ENCODE peak calls at places on chromosomes 7 and 10, in seven cellular contexts. P is T47D, S is B cell, Y is endothelial cell, Z is GM19239, A is NCI-H1694 treated with DMSO at 0.1 percent for 48 hours, E is mucosa of gallbladder. K is an unnamed sample.

GRCh38 chr10:99403674-99404073 is 26.8 kb downstream of the GOT1 start:
- DNase-seq in A (no peak), S (no peak), Y (no peak), P (no peak), E (no peak), Z (no peak), K (no peak)

GRCh38 chr10:24854256-24854655 is 98.2 kb downstream of the PRTFDC1 start:
- DNase-seq in E (no peak), A (no peak), P (no peak), Z (no peak), S (no peak), Y (no peak), K (peak)

GRCh38 chr7:481219-481930 is 38.3 kb downstream of the PDGFA start:
- DNase-seq in P (no peak), E (no peak), A (no peak), Z (no peak), S (no peak), Y (no peak), K (no peak)

GRCh38 chr10:17981766-17982380 is 30.2 kb downstream of the SLC39A12 start:
- DNase-seq in Y (no peak), E (no peak), P (no peak), S (no peak), Z (no peak), A (no peak), K (no peak)

GRCh38 chr7:102132209-102132752 is 154.4 kb upstream of the SH2B2 start:
- DNase-seq in Z (no peak), Y (no peak), A (no peak), P (no peak), S (no peak), E (no peak), K (no peak)

GRCh38 chr10:132515811-132516726 is 21.5 kb upstream of the INPP5A start:
- DNase-seq in Y (no peak), P (no peak), A (no peak), E (no peak), Z (no peak), S (no peak), K (no peak)

GRCh38 chr7:1725199-1725701 is 55.2 kb downstream of the ELFN1 start:
- DNase-seq in E (no peak), Y (no peak), A (peak), S (no peak), Z (no peak), P (no peak), K (no peak)

GRCh38 chr10:49608166-49608758 is 1.8 kb upstream of the SLC18A3 start:
- DNase-seq in Z (no peak), E (no peak), P (no peak), A (no peak), Y (no peak), S (no peak), K (no peak)

GRCh38 chr10:514137-514671 is 175.3 kb downstream of the DIP2C start:
- DNase-seq in A (peak), Y (no peak), Z (no peak), P (no peak), E (peak), S (peak), K (no peak)

GRCh38 chr10:43573250-43574034 is 974 bp downstream of the ZNF239 start:
- DNase-seq in A (no peak), S (no peak), P (no peak), Z (no peak), Y (no peak), E (no peak), K (no peak)

GRCh38 chr7:55420535-55420934 is 55.4 kb downstream of the LANCL2 start:
- DNase-seq in Z (no peak), Y (no peak), A (no peak), P (no peak), E (no peak), S (no peak), K (peak)

GRCh38 chr7:79880312-79880711 is 254.3 kb upstream of the GNAI1 start:
- DNase-seq in A (peak), Y (no peak), P (no peak), E (no peak), Z (no peak), S (no peak), K (no peak)

GRCh38 chr10:61284222-61284890 is 168.8 kb downstream of the TMEM26 start:
- DNase-seq in Z (no peak), P (peak), S (no peak), E (no peak), Y (no peak), A (peak), K (peak)

GRCh38 chr10:72564596-72564995 is 61.3 kb downstream of the MICU1 start:
- DNase-seq in S (no peak), Y (no peak), P (peak), E (no peak), Z (no peak), A (no peak), K (no peak)

GRCh38 chr7:151798851-151799428 is 78.0 kb downstream of the PRKAG2 start:
- DNase-seq in Y (no peak), P (no peak), A (no peak), Z (no peak), E (no peak), S (no peak), K (no peak)

GRCh38 chr7:14170872-14171271 is 181.4 kb upstream of the ETV1 start:
- DNase-seq in A (no peak), P (no peak), Y (no peak), E (no peak), S (no peak), Z (no peak), K (no peak)

GRCh38 chr7:81802251-81802650 is 32.4 kb upstream of the HGF start:
- DNase-seq in E (no peak), Y (no peak), A (no peak), S (no peak), P (no peak), Z (no peak), K (no peak)

GRCh38 chr7:141646826-141647480 is 55.0 kb downstream of the DENND11 start:
- DNase-seq in A (no peak), S (no peak), Z (no peak), E (no peak), P (no peak), Y (no peak), K (no peak)

GRCh38 chr7:107596881-107597581 is 17.0 kb downstream of the BCAP29 start:
- DNase-seq in Z (no peak), S (no peak), P (no peak), Y (peak), E (no peak), A (no peak), K (peak)

GRCh38 chr7:88888684-88889083 is 93.1 kb upstream of the TEX47 start:
- DNase-seq in Y (no peak), Z (no peak), E (no peak), S (no peak), P (no peak), A (no peak), K (no peak)

GRCh38 chr7:151233111-151233701 is 923 bp downstream of the CHPF2 start:
- DNase-seq in P (no peak), A (peak), Y (no peak), Z (no peak), S (no peak), E (no peak), K (peak)

GRCh38 chr10:60351191-60351853 is 38.4 kb downstream of the ANK3 start:
- DNase-seq in P (no peak), S (peak), E (no peak), A (peak), Y (no peak), Z (no peak), K (no peak)

GRCh38 chr7:112994666-112995065 is 92.0 kb downstream of the GPR85 start:
- DNase-seq in S (no peak), Z (no peak), P (no peak), A (no peak), Y (no peak), E (no peak), K (no peak)

GRCh38 chr7:116801092-116801710 is 61.2 kb upstream of the CAPZA2 start:
- DNase-seq in A (no peak), S (no peak), P (no peak), E (no peak), Y (no peak), Z (no peak), K (no peak)

GRCh38 chr10:15158972-15159371 is 9.5 kb downstream of the NMT2 start:
- DNase-seq in E (no peak), S (no peak), A (no peak), Z (no peak), P (no peak), Y (no peak), K (no peak)

GRCh38 chr10:98246911-98247820 is 20.8 kb downstream of the LOXL4 start:
- DNase-seq in Z (no peak), A (peak), Y (no peak), E (peak), S (no peak), P (no peak), K (no peak)

GRCh38 chr7:50657341-50657873 is 92.2 kb upstream of the DDC start:
- DNase-seq in Z (no peak), P (no peak), Y (no peak), E (peak), A (no peak), S (no peak), K (no peak)

GRCh38 chr10:45433716-45434469 is 59.9 kb downstream of the ALOX5 start:
- DNase-seq in E (no peak), Z (peak), Y (no peak), P (no peak), A (no peak), S (no peak), K (no peak)

GRCh38 chr10:122466866-122467470 is 5.6 kb downstream of the HTRA1 start:
- DNase-seq in Y (no peak), A (no peak), Z (no peak), E (no peak), P (no peak), S (no peak), K (no peak)

GRCh38 chr7:49768835-49769234 is 4.6 kb upstream of the VWC2 start:
- DNase-seq in Z (no peak), S (no peak), P (no peak), A (no peak), E (no peak), Y (no peak), K (no peak)

GRCh38 chr7:85341121-85341520 is 154.3 kb upstream of the SEMA3D start:
- DNase-seq in S (no peak), E (no peak), Z (no peak), P (no peak), Y (no peak), A (no peak), K (no peak)

GRCh38 chr7:151899513-151900360 is 22.8 kb upstream of the PRKAG2 start:
- DNase-seq in P (no peak), A (no peak), Z (no peak), S (no peak), E (no peak), Y (no peak), K (no peak)

GRCh38 chr10:24784923-24785322 is 61.2 kb upstream of the ARHGAP21 start:
- DNase-seq in A (no peak), P (no peak), E (no peak), Z (no peak), S (no peak), Y (no peak), K (no peak)

GRCh38 chr10:110500515-110500905 is 2.8 kb downstream of the DUSP5 start:
- DNase-seq in S (no peak), E (no peak), P (no peak), A (no peak), Z (no peak), Y (no peak), K (no peak)

GRCh38 chr10:79358811-79359210 is 11.5 kb downstream of the PPIF start:
- DNase-seq in E (peak), S (no peak), Y (no peak), P (no peak), Z (no peak), A (no peak), K (no peak)

K was measured in LNCaP clone FGC.